ENCODE peak calls at places on chromosomes 16 and 17, in six cellular contexts. D is kidney, F is cardiac fibroblast, W is AG04449, E is IMR-90, H is fibroblast of pulmonary artery. A is an unnamed sample.
A peak's percentile ranks its signal among the peaks of the same experiment; 100 is the strongest.

GRCh38 chr16:15507299-15507958 is 73.0 kb downstream of the BMERB1 start:
- DNase-seq in D (no peak), F (peak; percentile 45), W (no peak), E (peak; percentile 53), H (peak; percentile 66), A (peak; percentile 73)

GRCh38 chr17:32208436-32208835 is 57.2 kb upstream of the RHBDL3 start:
- DNase-seq in D (no peak), F (no peak), W (no peak), E (no peak), H (no peak), A (no peak)

GRCh38 chr17:78738245-78738644 is 43.8 kb downstream of the CYTH1 start:
- DNase-seq in D (no peak), F (no peak), W (no peak), E (no peak), H (no peak), A (no peak)

GRCh38 chr16:19127205-19127604 is 13.4 kb downstream of the ITPRIPL2 start:
- DNase-seq in D (no peak), F (no peak), W (no peak), E (no peak), H (no peak), A (no peak)

GRCh38 chr16:50989047-50989446 is 162.0 kb downstream of the SALL1 start:
- DNase-seq in D (no peak), F (no peak), W (no peak), E (no peak), H (no peak), A (no peak)

GRCh38 chr16:21952040-21952792 is 945 bp upstream of the UQCRC2 start:
- DNase-seq in D (peak; percentile 84), F (peak; percentile 70), W (no peak), E (peak; percentile 61), H (peak; percentile 67), A (peak; percentile 74)

GRCh38 chr17:58245428-58246103 is 7.2 kb downstream of the LPO start:
- DNase-seq in D (no peak), F (no peak), W (no peak), E (peak; percentile 11), H (no peak), A (no peak)

GRCh38 chr16:81005644-81006471 is 827 bp downstream of the CMC2 start:
- DNase-seq in D (no peak), F (peak; percentile 41), W (no peak), E (peak; percentile 23), H (peak; percentile 34), A (peak; percentile 41)

GRCh38 chr16:73529303-73530012 is 481.5 kb upstream of the ZFHX3 start:
- DNase-seq in D (no peak), F (no peak), W (no peak), E (no peak), H (no peak), A (no peak)

GRCh38 chr16:73523209-73523608 is 475.3 kb upstream of the ZFHX3 start:
- DNase-seq in D (no peak), F (no peak), W (no peak), E (no peak), H (no peak), A (no peak)

GRCh38 chr16:73531021-73531420 is 483.1 kb upstream of the ZFHX3 start:
- DNase-seq in D (no peak), F (no peak), W (no peak), E (no peak), H (no peak), A (no peak)

GRCh38 chr16:73530529-73530928 is 482.6 kb upstream of the ZFHX3 start:
- DNase-seq in D (no peak), F (no peak), W (no peak), E (no peak), H (no peak), A (no peak)

GRCh38 chr16:73527191-73527590 is 479.3 kb upstream of the ZFHX3 start:
- DNase-seq in D (no peak), F (no peak), W (no peak), E (peak; percentile 1), H (no peak), A (peak; percentile 1)
- TF ChIP-seq CTCF in D (no peak), F (no peak), W (no peak), E (no peak), H (no peak), A (no peak)

DNA sequence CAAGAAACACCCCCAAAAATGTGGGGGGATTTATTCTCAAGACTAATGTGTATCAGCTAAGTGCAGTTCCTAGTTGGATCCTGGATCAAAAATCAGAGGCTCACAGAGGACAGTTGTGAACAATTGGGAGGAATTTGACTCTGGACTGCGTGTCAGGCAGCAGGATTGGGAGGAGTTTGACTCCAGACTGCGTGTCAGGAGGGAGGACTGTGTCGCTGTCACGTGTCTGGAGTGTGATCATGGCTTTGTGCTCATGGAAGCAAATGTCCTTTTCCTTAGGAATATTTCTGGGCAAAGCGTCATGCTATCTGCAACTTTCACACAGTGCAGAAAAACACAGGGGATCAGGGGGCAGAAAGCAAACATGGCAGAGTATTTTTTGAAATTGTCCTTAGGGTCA is 122.2 kb upstream of the CHMP6 start:
- DNase-seq in D (peak; percentile 24), F (no peak), W (no peak), E (no peak), H (no peak), A (no peak)
- H3K4me3 ChIP-seq in D (no peak overlapping the region), F (no peak overlapping the region), W (no peak overlapping the region), E (no peak overlapping the region), H (no peak overlapping the region), A (no peak overlapping the region)

GRCh38 chr16:85777583-85778310 is 21.6 kb downstream of the EMC8 start:
- DNase-seq in D (peak; percentile 15), F (peak; percentile 52), W (no peak), E (peak; percentile 58), H (no peak), A (no peak)
- TF ChIP-seq CTCF in D (no peak), F (no peak), W (no peak), E (no peak), H (no peak), A (no peak)

GRCh38 chr17:81483085-81483861 is 29.3 kb downstream of the ACTG1 start:
- DNase-seq in D (peak; percentile 84), F (peak; percentile 33), W (no peak), E (no peak), H (peak; percentile 61), A (peak; percentile 44)
- H3K4me3 ChIP-seq in D (no peak overlapping the region), F (no peak overlapping the region), W (no peak overlapping the region), E (no peak overlapping the region), H (no peak overlapping the region), A (peak overlapping the region; percentile 49)

GRCh38 chr16:2724088-2724676 is 4.2 kb upstream of the PRSS27 start:
- DNase-seq in D (no peak), F (no peak), W (no peak), E (no peak), H (no peak), A (no peak)

GRCh38 chr16:2717360-2718263 is 2.4 kb downstream of the PRSS27 start:
- DNase-seq in D (peak; percentile 60), F (no peak), W (no peak), E (no peak), H (no peak), A (no peak)

GRCh38 chr16:2719328-2720062 is 529 bp downstream of the PRSS27 start:
- DNase-seq in D (peak; percentile 77), F (no peak), W (no peak), E (no peak), H (no peak), A (no peak)

GRCh38 chr16:2720063-2720455 is at the start of gene PRSS27:
- DNase-seq in D (no peak), F (no peak), W (no peak), E (no peak), H (no peak), A (no peak)

GRCh38 chr16:2720719-2721633 is 952 bp upstream of the PRSS27 start:
- DNase-seq in D (peak; percentile 96), F (peak; percentile 78), W (peak; percentile 2), E (peak; percentile 68), H (peak; percentile 80), A (peak; percentile 75)
- TF ChIP-seq CTCF in D (peak; percentile 83), F (peak; percentile 21), W (peak; percentile 61), E (peak; percentile 58), H (no peak), A (peak; percentile 42)

GRCh38 chr17:1124238-1124699 is 55.5 kb downstream of the ABR start:
- DNase-seq in D (no peak), F (no peak), W (no peak), E (no peak), H (no peak), A (no peak)
- H3K4me3 ChIP-seq in D (no peak overlapping the region), F (no peak overlapping the region), W (no peak overlapping the region), E (no peak overlapping the region), H (no peak overlapping the region), A (no peak overlapping the region)

A was measured in choroid plexus epithelial cell.